ENCODE peak calls at places on chromosomes 12 and 14, in nine cellular contexts. Q, W, R, X, V, Y, S, Z and F are unnamed samples.

GRCh38 chr14:59265808-59266207 is 77.3 kb downstream of the DAAM1 start:
- DNase-seq in Q (no peak), W (no peak), R (no peak), X (peak; percentile 76), V (no peak), Y (no peak), S (no peak), Z (no peak), F (no peak)

GRCh38 chr12:119208626-119209061 is 29.9 kb downstream of the HSPB8 start:
- DNase-seq in Q (peak; percentile 58), W (peak; percentile 86), R (peak; percentile 74), X (peak; percentile 21), V (peak; percentile 47), Y (peak; percentile 45), S (peak; percentile 54), Z (peak; percentile 51), F (no peak)

GRCh38 chr14:61965030-61965745 is 203.0 kb downstream of the SNAPC1 start:
- DNase-seq in Q (peak; percentile 96), W (no peak), R (peak; percentile 91), X (peak; percentile 94), V (no peak), Y (no peak), S (no peak), Z (no peak), F (no peak)

GRCh38 chr12:62767506-62767905 is 167.4 kb downstream of the PPM1H start:
- DNase-seq in Q (no peak), W (no peak), R (peak; percentile 91), X (peak; percentile 20), V (no peak), Y (no peak), S (no peak), Z (no peak), F (no peak)

GRCh38 chr12:47650469-47650868 is 55.4 kb downstream of the RPAP3 start:
- DNase-seq in Q (peak; percentile 26), W (no peak), R (no peak), X (no peak), V (no peak), Y (no peak), S (no peak), Z (no peak), F (no peak)

GRCh38 chr12:131684015-131684725 is 26.7 kb upstream of the SFSWAP start:
- DNase-seq in Q (no peak), W (peak; percentile 51), R (no peak), X (no peak), V (no peak), Y (no peak), S (no peak), Z (no peak), F (no peak)

GRCh38 chr12:5768880-5769199 is 176.2 kb downstream of the ANO2 start:
- DNase-seq in Q (no peak), W (no peak), R (no peak), X (no peak), V (no peak), Y (no peak), S (no peak), Z (no peak), F (no peak)

GRCh38 chr14:31389947-31390346 is 30.4 kb downstream of the HEATR5A start:
- DNase-seq in Q (no peak), W (no peak), R (no peak), X (no peak), V (no peak), Y (no peak), S (no peak), Z (no peak), F (no peak)

GRCh38 chr14:43568022-43568421 is 939.1 kb downstream of the FSCB start:
- DNase-seq in Q (no peak), W (no peak), R (no peak), X (no peak), V (no peak), Y (no peak), S (no peak), Z (no peak), F (no peak)

GRCh38 chr12:30753233-30753632 is 1.5 kb downstream of the CAPRIN2 start:
- DNase-seq in Q (peak; percentile 46), W (no peak), R (peak; percentile 27), X (peak; percentile 13), V (peak; percentile 68), Y (no peak), S (no peak), Z (no peak), F (peak; percentile 33)

GRCh38 chr12:50201987-50202521 is 34.9 kb upstream of the CERS5 start:
- DNase-seq in Q (peak; percentile 26), W (no peak), R (peak; percentile 86), X (peak; percentile 93), V (peak; percentile 74), Y (no peak), S (no peak), Z (no peak), F (no peak)

GRCh38 chr12:121284551-121285390 is 11.7 kb downstream of the CAMKK2 start:
- DNase-seq in Q (peak; percentile 44), W (peak; percentile 79), R (peak; percentile 13), X (no peak), V (no peak), Y (no peak), S (no peak), Z (no peak), F (no peak)

GRCh38 chr12:52913424-52913821 is 8.5 kb upstream of the KRT8 start:
- DNase-seq in Q (no peak), W (no peak), R (no peak), X (no peak), V (no peak), Y (no peak), S (no peak), Z (no peak), F (no peak)

GRCh38 chr12:64419696-64420095 is 15.5 kb downstream of the XPOT start:
- DNase-seq in Q (no peak), W (no peak), R (no peak), X (no peak), V (no peak), Y (no peak), S (no peak), Z (no peak), F (no peak)

GRCh38 chr14:77260631-77261030 is 10.4 kb downstream of the NGB start:
- DNase-seq in Q (no peak), W (no peak), R (no peak), X (no peak), V (no peak), Y (no peak), S (no peak), Z (no peak), F (no peak)

GRCh38 chr12:71475280-71475679 is 35.7 kb downstream of the LGR5 start:
- DNase-seq in Q (no peak), W (peak; percentile 75), R (peak; percentile 82), X (no peak), V (no peak), Y (no peak), S (no peak), Z (peak; percentile 19), F (no peak)

GRCh38 chr12:58907326-58907855 is 12.9 kb downstream of the LRIG3 start:
- DNase-seq in Q (peak; percentile 52), W (no peak), R (peak; percentile 76), X (no peak), V (no peak), Y (no peak), S (no peak), Z (no peak), F (no peak)

GRCh38 chr14:69776875-69777453 is 10.0 kb downstream of the SRSF5 start:
- DNase-seq in Q (no peak), W (no peak), R (no peak), X (no peak), V (no peak), Y (no peak), S (no peak), Z (no peak), F (no peak)

GRCh38 chr14:20632448-20632830 is 9.1 kb downstream of the OR6S1 start:
- DNase-seq in Q (no peak), W (no peak), R (no peak), X (peak; percentile 13), V (peak; percentile 42), Y (no peak), S (no peak), Z (no peak), F (no peak)

GRCh38 chr12:4027412-4027811 is 154.2 kb upstream of the PARP11 start:
- DNase-seq in Q (no peak), W (no peak), R (no peak), X (no peak), V (no peak), Y (no peak), S (no peak), Z (no peak), F (no peak)

GRCh38 chr14:101557811-101558738 is 3.2 kb upstream of the DIO3 start:
- DNase-seq in Q (peak; percentile 36), W (peak; percentile 82), R (no peak), X (no peak), V (peak; percentile 57), Y (peak; percentile 46), S (no peak), Z (no peak), F (no peak)

GRCh38 chr14:69657961-69658360 is 46.6 kb downstream of the SUSD6 start:
- DNase-seq in Q (peak; percentile 39), W (no peak), R (peak; percentile 74), X (peak; percentile 93), V (peak; percentile 56), Y (no peak), S (peak; percentile 83), Z (no peak), F (no peak)

GRCh38 chr12:7933255-7933726 is 2.7 kb downstream of the SLC2A3 start:
- DNase-seq in Q (peak; percentile 97), W (peak; percentile 85), R (peak; percentile 96), X (peak; percentile 85), V (peak; percentile 97), Y (peak; percentile 62), S (no peak), Z (peak; percentile 81), F (peak; percentile 42)
- H3K4me3 ChIP-seq in Q (peak overlapping the region; percentile 85), W (peak overlapping the region; percentile 55), R (peak overlapping the region; percentile 75), X (peak overlapping the region; percentile 64), V (peak overlapping the region; percentile 95), Y (peak overlapping the region; percentile 40), S (peak overlapping the region; percentile 65), Z (peak overlapping the region; percentile 77), F (no peak overlapping the region)

GRCh38 chr14:100236873-100237272 is 2.1 kb upstream of the YY1 start:
- DNase-seq in Q (no peak), W (no peak), R (no peak), X (no peak), V (no peak), Y (no peak), S (no peak), Z (no peak), F (no peak)
- H3K4me3 ChIP-seq in Q (peak overlapping the region; percentile 47), W (no peak overlapping the region), R (peak overlapping the region; percentile 78), X (peak overlapping the region; percentile 82), V (peak overlapping the region; percentile 75), Y (no peak overlapping the region), S (no peak overlapping the region), Z (peak overlapping the region; percentile 88), F (peak overlapping the region; percentile 77)

GRCh38 chr14:102825307-102826095 is 48.3 kb downstream of the TRAF3 start:
- DNase-seq in Q (no peak), W (no peak), R (no peak), X (no peak), V (no peak), Y (no peak), S (no peak), Z (no peak), F (no peak)
- H3K4me3 ChIP-seq in Q (no peak overlapping the region), W (no peak overlapping the region), R (no peak overlapping the region), X (no peak overlapping the region), V (no peak overlapping the region), Y (no peak overlapping the region), S (no peak overlapping the region), Z (no peak overlapping the region), F (no peak overlapping the region)

DNA sequence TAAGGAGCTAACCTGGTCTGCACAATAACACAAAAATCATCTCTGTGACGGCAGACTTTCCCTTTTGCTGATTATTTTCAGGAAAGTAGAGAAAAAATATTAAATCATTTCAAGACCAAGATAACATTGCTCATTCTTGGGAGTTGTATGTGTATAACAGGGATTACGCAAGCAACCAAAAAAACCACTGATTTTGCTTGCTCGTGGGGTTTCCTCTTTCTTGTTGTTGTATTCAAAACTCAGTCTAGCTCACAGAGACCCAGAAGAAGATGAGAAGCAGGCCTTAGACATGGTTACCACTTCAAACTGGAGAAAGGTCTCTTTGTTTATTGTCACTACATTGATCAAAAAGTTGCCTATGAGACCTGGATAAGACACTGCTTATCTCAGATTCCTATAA is 2.2 kb upstream of the GLIPR1 start:
- DNase-seq in Q (peak; percentile 82), W (no peak), R (peak; percentile 71), X (peak; percentile 20), V (no peak), Y (no peak), S (no peak), Z (no peak), F (no peak)
- H3K4me3 ChIP-seq in Q (no peak overlapping the region), W (no peak overlapping the region), R (no peak overlapping the region), X (no peak overlapping the region), V (no peak overlapping the region), Y (no peak overlapping the region), S (no peak overlapping the region), Z (no peak overlapping the region), F (no peak overlapping the region)